ENCODE peak calls at places on chromosomes 13 and 19, in five cellular contexts. One of them, this sample, is unnamed.

GRCh38 chr13:112435973-112436372 is 59.8 kb downstream of the SPACA7 start:
- DNase-seq in BE2C: no peak
- DNase-seq in bronchial epithelial cell: no peak
- DNase-seq in mucosa of descending colon: no peak
- DNase-seq in tibial nerve: no peak
- DNase-seq in this sample: no peak

GRCh38 chr13:113724780-113725315 is 34.2 kb upstream of the TMEM255B start:
- DNase-seq in tibial nerve: peak; percentile 58
- DNase-seq in bronchial epithelial cell: peak; percentile 46
- DNase-seq in BE2C: peak; percentile 73
- DNase-seq in mucosa of descending colon: peak; percentile 89
- DNase-seq in this sample: peak; percentile 14

GRCh38 chr19:3653865-3654513 is 27.4 kb upstream of the CACTIN start:
- DNase-seq in BE2C: peak; percentile 46
- DNase-seq in tibial nerve: no peak
- DNase-seq in bronchial epithelial cell: no peak
- DNase-seq in mucosa of descending colon: no peak
- DNase-seq in this sample: no peak

GRCh38 chr19:46202872-46203860 is 26.4 kb upstream of the IGFL1 start:
- DNase-seq in mucosa of descending colon: no peak
- DNase-seq in bronchial epithelial cell: no peak
- DNase-seq in tibial nerve: no peak
- DNase-seq in BE2C: no peak
- DNase-seq in this sample: no peak

GRCh38 chr13:97521726-97522125 is 87.8 kb downstream of the RAP2A start:
- DNase-seq in bronchial epithelial cell: no peak
- DNase-seq in mucosa of descending colon: no peak
- DNase-seq in BE2C: no peak
- DNase-seq in tibial nerve: no peak
- DNase-seq in this sample: no peak

GRCh38 chr19:56875717-56876116 is 35.2 kb upstream of the PEG3 start:
- DNase-seq in BE2C: no peak
- DNase-seq in mucosa of descending colon: no peak
- DNase-seq in tibial nerve: no peak
- DNase-seq in bronchial epithelial cell: no peak
- DNase-seq in this sample: no peak

GRCh38 chr19:29841559-29842367 is 30.0 kb downstream of the CCNE1 start:
- DNase-seq in mucosa of descending colon: no peak
- DNase-seq in BE2C: peak; percentile 58
- DNase-seq in bronchial epithelial cell: peak; percentile 76
- DNase-seq in tibial nerve: no peak
- DNase-seq in this sample: peak; percentile 93

GRCh38 chr19:9342610-9343304 is 18.8 kb downstream of the ZNF559 start:
- DNase-seq in bronchial epithelial cell: no peak
- DNase-seq in tibial nerve: no peak
- DNase-seq in mucosa of descending colon: no peak
- DNase-seq in BE2C: no peak
- DNase-seq in this sample: no peak

GRCh38 chr13:35471466-35472307 is 4.8 kb downstream of the MAB21L1 start:
- DNase-seq in BE2C: peak; percentile 59
- DNase-seq in mucosa of descending colon: no peak
- DNase-seq in bronchial epithelial cell: no peak
- DNase-seq in tibial nerve: no peak
- DNase-seq in this sample: no peak

GRCh38 chr13:55602784-55603183 is 1537.9 kb upstream of the PRR20A start:
- DNase-seq in tibial nerve: no peak
- DNase-seq in BE2C: no peak
- DNase-seq in bronchial epithelial cell: no peak
- DNase-seq in mucosa of descending colon: no peak
- DNase-seq in this sample: no peak

GRCh38 chr13:25352806-25353205 is 19.0 kb upstream of the ATP8A2 start:
- DNase-seq in tibial nerve: no peak
- DNase-seq in BE2C: no peak
- DNase-seq in mucosa of descending colon: no peak
- DNase-seq in bronchial epithelial cell: no peak
- DNase-seq in this sample: no peak

GRCh38 chr19:44745386-44745831 is 3.1 kb upstream of the BCL3 start:
- DNase-seq in mucosa of descending colon: peak; percentile 83
- DNase-seq in bronchial epithelial cell: peak; percentile 52
- DNase-seq in tibial nerve: peak; percentile 61
- DNase-seq in BE2C: peak; percentile 42
- DNase-seq in this sample: no peak

GRCh38 chr13:33537691-33538090 is 252.1 kb upstream of the STARD13 start:
- DNase-seq in bronchial epithelial cell: no peak
- DNase-seq in BE2C: no peak
- DNase-seq in tibial nerve: no peak
- DNase-seq in mucosa of descending colon: no peak
- DNase-seq in this sample: no peak

GRCh38 chr19:8466018-8466417 is 21.2 kb downstream of the HNRNPM start:
- DNase-seq in tibial nerve: no peak
- DNase-seq in BE2C: no peak
- DNase-seq in bronchial epithelial cell: no peak
- DNase-seq in mucosa of descending colon: no peak
- DNase-seq in this sample: no peak

GRCh38 chr13:99605417-99606321 is 104.4 kb downstream of the TM9SF2 start:
- DNase-seq in mucosa of descending colon: peak; percentile 77
- DNase-seq in BE2C: peak; percentile 34
- DNase-seq in tibial nerve: peak; percentile 10
- DNase-seq in bronchial epithelial cell: peak; percentile 49
- DNase-seq in this sample: no peak

GRCh38 chr19:10219678-10220077 is 11.5 kb downstream of the S1PR2 start:
- DNase-seq in BE2C: no peak
- DNase-seq in bronchial epithelial cell: peak; percentile 37
- DNase-seq in mucosa of descending colon: no peak
- DNase-seq in tibial nerve: no peak
- DNase-seq in this sample: no peak

GRCh38 chr13:96090240-96091101 is 564 bp downstream of the HS6ST3 start:
- DNase-seq in mucosa of descending colon: peak; percentile 20
- DNase-seq in bronchial epithelial cell: no peak
- DNase-seq in tibial nerve: no peak
- DNase-seq in BE2C: peak; percentile 57
- DNase-seq in this sample: no peak

GRCh38 chr19:49216076-49216475 is 58.5 kb downstream of the TRPM4 start:
- DNase-seq in mucosa of descending colon: no peak
- DNase-seq in bronchial epithelial cell: peak; percentile 27
- DNase-seq in tibial nerve: no peak
- DNase-seq in BE2C: no peak
- DNase-seq in this sample: no peak

GRCh38 chr13:94795292-94795691 is 82.9 kb upstream of the SOX21 start:
- DNase-seq in BE2C: no peak
- DNase-seq in bronchial epithelial cell: no peak
- DNase-seq in tibial nerve: no peak
- DNase-seq in mucosa of descending colon: no peak
- DNase-seq in this sample: no peak

GRCh38 chr19:12721656-12722565 is 1.8 kb downstream of the TNPO2 start:
- DNase-seq in tibial nerve: no peak
- DNase-seq in bronchial epithelial cell: no peak
- DNase-seq in mucosa of descending colon: peak; percentile 75
- DNase-seq in BE2C: peak; percentile 61
- DNase-seq in this sample: no peak

GRCh38 chr13:112842343-112842856 is 126.6 kb upstream of the MCF2L start:
- DNase-seq in tibial nerve: peak; percentile 31
- DNase-seq in mucosa of descending colon: no peak
- DNase-seq in bronchial epithelial cell: no peak
- DNase-seq in BE2C: peak; percentile 49
- DNase-seq in this sample: no peak

GRCh38 chr19:47186337-47187022 is 44.5 kb downstream of the BBC3 start:
- DNase-seq in BE2C: no peak
- DNase-seq in tibial nerve: no peak
- DNase-seq in bronchial epithelial cell: no peak
- DNase-seq in mucosa of descending colon: no peak
- DNase-seq in this sample: no peak

GRCh38 chr19:10593820-10594637 is 6.9 kb upstream of the AP1M2 start:
- DNase-seq in bronchial epithelial cell: no peak
- DNase-seq in tibial nerve: peak; percentile 76
- DNase-seq in BE2C: no peak
- DNase-seq in mucosa of descending colon: peak; percentile 44
- DNase-seq in this sample: no peak

GRCh38 chr19:57560049-57560491 is 407 bp upstream of the ZNF550 start:
- DNase-seq in bronchial epithelial cell: peak; percentile 43
- DNase-seq in BE2C: no peak
- DNase-seq in tibial nerve: no peak
- DNase-seq in mucosa of descending colon: peak; percentile 28
- DNase-seq in this sample: no peak

GRCh38 chr19:44571830-44572661 is 41.3 kb upstream of the IGSF23 start:
- DNase-seq in tibial nerve: no peak
- DNase-seq in BE2C: no peak
- DNase-seq in mucosa of descending colon: no peak
- DNase-seq in bronchial epithelial cell: no peak
- DNase-seq in this sample: no peak

GRCh38 chr19:11814707-11815050 is 606 bp downstream of the ZNF440 start:
- DNase-seq in BE2C: peak; percentile 13
- DNase-seq in tibial nerve: no peak
- DNase-seq in mucosa of descending colon: no peak
- DNase-seq in bronchial epithelial cell: peak; percentile 56
- DNase-seq in this sample: no peak

GRCh38 chr19:29528946-29529645 is 3.3 kb downstream of the VSTM2B start:
- DNase-seq in BE2C: no peak
- DNase-seq in mucosa of descending colon: no peak
- DNase-seq in bronchial epithelial cell: no peak
- DNase-seq in tibial nerve: no peak
- DNase-seq in this sample: no peak

GRCh38 chr13:52348081-52348480 is 57.9 kb downstream of the THSD1 start:
- DNase-seq in mucosa of descending colon: no peak
- DNase-seq in BE2C: no peak
- DNase-seq in tibial nerve: no peak
- DNase-seq in bronchial epithelial cell: peak; percentile 21
- DNase-seq in this sample: no peak

This sample was measured in LNCaP clone FGC.